ENCODE peak calls at places on chromosomes 2 and 18, in four cellular contexts. One of them, this sample, is unnamed.

GRCh38 chr2:240739797-240740196 is 48.1 kb downstream of the AQP12A start:
- DNase-seq in T-helper 2 cell: peak; percentile 57
- DNase-seq in ovary: no peak
- DNase-seq in NCI-H1092: no peak
- DNase-seq in this sample: no peak

GRCh38 chr18:45505497-45506206 is 109.6 kb upstream of the SLC14A2 start:
- DNase-seq in T-helper 2 cell: no peak
- DNase-seq in ovary: no peak
- DNase-seq in NCI-H1092: no peak
- DNase-seq in this sample: no peak

GRCh38 chr2:173086518-173087213 is 11.0 kb downstream of the MAP3K20 start:
- DNase-seq in T-helper 2 cell: no peak
- DNase-seq in ovary: no peak
- DNase-seq in NCI-H1092: no peak
- DNase-seq in this sample: no peak

GRCh38 chr2:96637385-96638143 is 548 bp downstream of the KANSL3 start:
- DNase-seq in T-helper 2 cell: peak; percentile 79
- DNase-seq in ovary: peak; percentile 78
- DNase-seq in NCI-H1092: peak; percentile 31
- DNase-seq in this sample: peak; percentile 83

GRCh38 chr2:58862234-58862633 is 621.1 kb upstream of the FANCL start:
- DNase-seq in T-helper 2 cell: no peak
- DNase-seq in ovary: no peak
- DNase-seq in NCI-H1092: no peak
- DNase-seq in this sample: no peak

GRCh38 chr2:235328991-235329390 is 164.9 kb upstream of the AGAP1 start:
- DNase-seq in T-helper 2 cell: no peak
- DNase-seq in ovary: no peak
- DNase-seq in NCI-H1092: no peak
- DNase-seq in this sample: no peak

GRCh38 chr2:10159486-10160160 is 37.1 kb downstream of the RRM2 start:
- DNase-seq in T-helper 2 cell: no peak
- DNase-seq in ovary: no peak
- DNase-seq in NCI-H1092: no peak
- DNase-seq in this sample: no peak

GRCh38 chr2:142189506-142189905 is 58.7 kb upstream of the LRP1B start:
- DNase-seq in T-helper 2 cell: no peak
- DNase-seq in ovary: no peak
- DNase-seq in NCI-H1092: no peak
- DNase-seq in this sample: no peak

GRCh38 chr2:9191044-9191481 is 15.5 kb upstream of the ASAP2 start:
- DNase-seq in T-helper 2 cell: no peak
- DNase-seq in ovary: peak; percentile 48
- DNase-seq in NCI-H1092: no peak
- DNase-seq in this sample: no peak

GRCh38 chr2:74845217-74845751 is 11.4 kb downstream of the HK2 start:
- DNase-seq in T-helper 2 cell: no peak
- DNase-seq in ovary: peak; percentile 37
- DNase-seq in NCI-H1092: peak; percentile 48
- DNase-seq in this sample: no peak

GRCh38 chr2:203934711-203935438 is 1.7 kb upstream of the ICOS start:
- DNase-seq in T-helper 2 cell: no peak
- DNase-seq in ovary: no peak
- DNase-seq in NCI-H1092: no peak
- DNase-seq in this sample: no peak

GRCh38 chr2:120250640-120251039 is 2.0 kb upstream of the RALB start:
- DNase-seq in T-helper 2 cell: no peak
- DNase-seq in ovary: no peak
- DNase-seq in NCI-H1092: no peak
- DNase-seq in this sample: no peak

This sample was measured in GM19239.